ENCODE peak calls at places on chromosome 4, in ten cellular contexts. One of them, this sample, is unnamed.
A peak's percentile ranks its signal among the peaks of the same experiment; 100 is the strongest.

GRCh38 chr4:173333658-173334084 is 487 bp downstream of the HMGB2 start:
- DNase-seq in psoas muscle: peak; percentile 78
- DNase-seq in SK-N-SH: peak; percentile 71
- DNase-seq in cardiac muscle cell: peak; percentile 45
- DNase-seq in mammary epithelial cell: no peak
- DNase-seq in RWPE1: peak; percentile 8
- DNase-seq in GM23338: peak; percentile 58
- DNase-seq in heart left ventricle: peak; percentile 80
- DNase-seq in tibial artery: peak; percentile 56
- DNase-seq in CD4-positive, alpha-beta memory T cell: peak; percentile 71
- DNase-seq in this sample: no peak

GRCh38 chr4:66000500-66001117 is 330.3 kb upstream of the EPHA5 start:
- DNase-seq in psoas muscle: no peak
- DNase-seq in SK-N-SH: no peak
- DNase-seq in cardiac muscle cell: no peak
- DNase-seq in mammary epithelial cell: no peak
- DNase-seq in RWPE1: no peak
- DNase-seq in GM23338: no peak
- DNase-seq in heart left ventricle: no peak
- DNase-seq in tibial artery: no peak
- DNase-seq in CD4-positive, alpha-beta memory T cell: no peak
- DNase-seq in this sample: no peak

GRCh38 chr4:803884-804283 is 22.0 kb downstream of the CPLX1 start:
- DNase-seq in psoas muscle: no peak
- DNase-seq in SK-N-SH: no peak
- DNase-seq in cardiac muscle cell: no peak
- DNase-seq in mammary epithelial cell: no peak
- DNase-seq in RWPE1: no peak
- DNase-seq in GM23338: no peak
- DNase-seq in heart left ventricle: no peak
- DNase-seq in tibial artery: no peak
- DNase-seq in CD4-positive, alpha-beta memory T cell: no peak
- DNase-seq in this sample: no peak

GRCh38 chr4:108313546-108314339 is 145.0 kb upstream of the LEF1 start:
- DNase-seq in psoas muscle: no peak
- DNase-seq in SK-N-SH: no peak
- DNase-seq in cardiac muscle cell: no peak
- DNase-seq in mammary epithelial cell: no peak
- DNase-seq in RWPE1: no peak
- DNase-seq in GM23338: peak; percentile 19
- DNase-seq in heart left ventricle: no peak
- DNase-seq in tibial artery: no peak
- DNase-seq in CD4-positive, alpha-beta memory T cell: no peak
- DNase-seq in this sample: no peak

GRCh38 chr4:95835672-95836071 is 4.2 kb upstream of the PDHA2 start:
- DNase-seq in psoas muscle: no peak
- DNase-seq in SK-N-SH: peak; percentile 20
- DNase-seq in cardiac muscle cell: peak; percentile 3
- DNase-seq in mammary epithelial cell: no peak
- DNase-seq in RWPE1: no peak
- DNase-seq in GM23338: peak; percentile 73
- DNase-seq in heart left ventricle: no peak
- DNase-seq in tibial artery: no peak
- DNase-seq in CD4-positive, alpha-beta memory T cell: no peak
- DNase-seq in this sample: no peak

GRCh38 chr4:6221851-6222760 is 21.8 kb upstream of the JAKMIP1 start:
- DNase-seq in psoas muscle: no peak
- DNase-seq in SK-N-SH: peak; percentile 97
- DNase-seq in cardiac muscle cell: peak; percentile 30
- DNase-seq in mammary epithelial cell: peak; percentile 5
- DNase-seq in RWPE1: peak; percentile 34
- DNase-seq in GM23338: peak; percentile 88
- DNase-seq in heart left ventricle: peak; percentile 31
- DNase-seq in tibial artery: peak; percentile 16
- DNase-seq in CD4-positive, alpha-beta memory T cell: no peak
- DNase-seq in this sample: no peak

GRCh38 chr4:2138846-2139500 is 79.8 kb downstream of the NAT8L start:
- DNase-seq in psoas muscle: no peak
- DNase-seq in SK-N-SH: no peak
- DNase-seq in cardiac muscle cell: no peak
- DNase-seq in mammary epithelial cell: no peak
- DNase-seq in RWPE1: no peak
- DNase-seq in GM23338: peak; percentile 10
- DNase-seq in heart left ventricle: no peak
- DNase-seq in tibial artery: no peak
- DNase-seq in CD4-positive, alpha-beta memory T cell: no peak
- DNase-seq in this sample: no peak

GRCh38 chr4:3288571-3289094 is 4.2 kb upstream of the RGS12 start:
- DNase-seq in psoas muscle: no peak
- DNase-seq in SK-N-SH: no peak
- DNase-seq in cardiac muscle cell: no peak
- DNase-seq in mammary epithelial cell: no peak
- DNase-seq in RWPE1: no peak
- DNase-seq in GM23338: no peak
- DNase-seq in heart left ventricle: no peak
- DNase-seq in tibial artery: no peak
- DNase-seq in CD4-positive, alpha-beta memory T cell: no peak
- DNase-seq in this sample: no peak

GRCh38 chr4:132530846-132531245 is 618.2 kb upstream of the PCDH10 start:
- DNase-seq in psoas muscle: no peak
- DNase-seq in SK-N-SH: no peak
- DNase-seq in cardiac muscle cell: no peak
- DNase-seq in mammary epithelial cell: no peak
- DNase-seq in RWPE1: no peak
- DNase-seq in GM23338: peak; percentile 32
- DNase-seq in heart left ventricle: no peak
- DNase-seq in tibial artery: no peak
- DNase-seq in CD4-positive, alpha-beta memory T cell: no peak
- DNase-seq in this sample: no peak

DNA sequence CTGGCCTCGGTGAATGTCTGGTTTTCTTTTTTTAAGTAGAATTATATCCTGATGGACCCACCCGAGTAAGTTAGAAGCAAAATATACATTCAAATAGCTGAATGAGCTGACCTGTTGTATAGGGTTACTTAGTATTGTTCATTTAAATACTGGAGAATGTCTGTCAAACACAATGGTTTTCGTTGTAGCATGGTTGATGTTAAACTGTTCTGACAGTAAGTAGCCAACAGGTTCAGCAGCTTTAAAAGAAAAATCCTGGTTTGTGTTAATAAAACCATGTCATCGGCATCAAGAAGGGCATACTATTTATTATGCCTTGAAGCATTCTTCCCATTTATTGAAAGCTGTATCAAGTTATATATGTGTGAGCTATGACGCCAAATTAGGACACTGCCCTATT is 149.6 kb downstream of the ANAPC10 start:
- DNase-seq in psoas muscle: no peak
- DNase-seq in SK-N-SH: no peak
- DNase-seq in cardiac muscle cell: no peak
- DNase-seq in mammary epithelial cell: no peak
- DNase-seq in RWPE1: no peak
- DNase-seq in GM23338: no peak
- DNase-seq in heart left ventricle: no peak
- DNase-seq in tibial artery: no peak
- DNase-seq in CD4-positive, alpha-beta memory T cell: no peak
- DNase-seq in this sample: no peak
- H3K27ac ChIP-seq in psoas muscle: no peak overlapping the region
- H3K27ac ChIP-seq in SK-N-SH: no peak overlapping the region
- H3K27ac ChIP-seq in cardiac muscle cell: no peak overlapping the region
- H3K27ac ChIP-seq in mammary epithelial cell: no peak overlapping the region
- H3K27ac ChIP-seq in RWPE1: no peak overlapping the region
- H3K27ac ChIP-seq in GM23338: no peak overlapping the region
- H3K27ac ChIP-seq in heart left ventricle: no peak overlapping the region
- H3K27ac ChIP-seq in tibial artery: no peak overlapping the region
- H3K27ac ChIP-seq in CD4-positive, alpha-beta memory T cell: no peak overlapping the region
- H3K27ac ChIP-seq in this sample: no peak overlapping the region

DNA sequence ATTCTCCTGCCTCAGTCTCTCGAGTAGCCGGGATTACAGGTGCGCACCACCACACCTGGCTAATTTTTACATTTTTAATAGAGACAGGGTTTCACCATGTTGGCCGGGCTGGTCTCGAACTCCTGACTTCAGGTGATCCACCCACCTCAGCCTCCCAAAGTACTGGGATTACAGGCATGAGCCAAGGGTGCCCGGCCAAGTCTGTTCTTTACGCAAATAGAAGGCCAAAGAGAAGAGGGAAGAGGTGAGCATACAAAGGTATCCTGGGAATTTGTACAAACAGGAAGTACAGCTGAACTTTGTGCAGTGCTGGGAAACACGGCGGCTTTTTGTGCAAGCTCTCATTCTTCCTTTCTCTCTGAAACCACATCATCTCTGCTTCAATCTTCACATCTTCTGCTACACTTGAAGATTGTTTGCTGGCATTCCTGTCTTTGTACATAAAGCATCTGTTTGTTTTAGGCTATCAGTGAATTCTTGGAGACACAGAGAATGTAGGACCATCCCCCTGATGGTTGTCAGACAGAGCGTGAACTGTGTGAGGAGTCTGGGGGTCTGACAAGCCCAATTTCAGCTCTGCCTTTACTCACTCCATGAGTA is 71.9 kb upstream of the PRSS48 start:
- DNase-seq in psoas muscle: no peak
- DNase-seq in SK-N-SH: no peak
- DNase-seq in cardiac muscle cell: peak; percentile 50
- DNase-seq in mammary epithelial cell: no peak
- DNase-seq in RWPE1: no peak
- DNase-seq in GM23338: no peak
- DNase-seq in heart left ventricle: no peak
- DNase-seq in tibial artery: no peak
- DNase-seq in CD4-positive, alpha-beta memory T cell: no peak
- DNase-seq in this sample: no peak
- H3K27ac ChIP-seq in psoas muscle: peak overlapping the region; percentile 3
- H3K27ac ChIP-seq in SK-N-SH: no peak overlapping the region
- H3K27ac ChIP-seq in cardiac muscle cell: peak overlapping the region; percentile 81
- H3K27ac ChIP-seq in mammary epithelial cell: no peak overlapping the region
- H3K27ac ChIP-seq in RWPE1: no peak overlapping the region
- H3K27ac ChIP-seq in GM23338: peak overlapping the region; percentile 1
- H3K27ac ChIP-seq in heart left ventricle: peak overlapping the region; percentile 52
- H3K27ac ChIP-seq in tibial artery: peak overlapping the region; percentile 24
- H3K27ac ChIP-seq in CD4-positive, alpha-beta memory T cell: no peak overlapping the region
- H3K27ac ChIP-seq in this sample: no peak overlapping the region

DNA sequence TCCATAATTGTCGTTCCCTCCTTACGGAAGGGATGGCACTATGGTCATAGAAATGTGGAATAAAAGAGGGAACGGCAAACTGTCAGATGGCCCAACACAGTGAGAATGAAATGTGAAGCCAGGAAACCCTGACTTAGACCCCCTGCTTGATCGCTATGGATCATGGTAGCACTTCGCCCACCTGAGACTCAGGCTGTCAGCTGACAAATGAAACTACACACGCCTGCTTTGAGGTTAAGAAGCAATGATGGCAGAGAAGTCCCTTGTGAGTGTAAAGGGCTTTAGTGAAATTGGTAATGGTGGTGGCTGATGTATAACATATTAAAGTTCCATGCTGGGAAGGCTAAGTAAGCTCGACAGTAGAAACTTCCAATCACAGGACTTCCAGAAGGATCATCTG is 107.8 kb downstream of the AFAP1 start:
- DNase-seq in psoas muscle: no peak
- DNase-seq in SK-N-SH: no peak
- DNase-seq in cardiac muscle cell: no peak
- DNase-seq in mammary epithelial cell: no peak
- DNase-seq in RWPE1: no peak
- DNase-seq in GM23338: no peak
- DNase-seq in heart left ventricle: no peak
- DNase-seq in tibial artery: no peak
- DNase-seq in CD4-positive, alpha-beta memory T cell: no peak
- DNase-seq in this sample: no peak
- H3K27ac ChIP-seq in psoas muscle: peak overlapping the region; percentile 87
- H3K27ac ChIP-seq in SK-N-SH: peak overlapping the region; percentile 71
- H3K27ac ChIP-seq in cardiac muscle cell: peak overlapping the region; percentile 56
- H3K27ac ChIP-seq in mammary epithelial cell: no peak overlapping the region
- H3K27ac ChIP-seq in RWPE1: no peak overlapping the region
- H3K27ac ChIP-seq in GM23338: no peak overlapping the region
- H3K27ac ChIP-seq in heart left ventricle: peak overlapping the region; percentile 96
- H3K27ac ChIP-seq in tibial artery: peak overlapping the region; percentile 68
- H3K27ac ChIP-seq in CD4-positive, alpha-beta memory T cell: peak overlapping the region; percentile 45
- H3K27ac ChIP-seq in this sample: no peak overlapping the region

GRCh38 chr4:38669233-38669632 is 5.2 kb downstream of the KLF3 start:
- DNase-seq in psoas muscle: no peak
- DNase-seq in SK-N-SH: no peak
- DNase-seq in cardiac muscle cell: peak; percentile 53
- DNase-seq in mammary epithelial cell: no peak
- DNase-seq in RWPE1: no peak
- DNase-seq in GM23338: no peak
- DNase-seq in heart left ventricle: no peak
- DNase-seq in tibial artery: no peak
- DNase-seq in CD4-positive, alpha-beta memory T cell: peak; percentile 46
- DNase-seq in this sample: no peak
- H3K27ac ChIP-seq in psoas muscle: peak overlapping the region; percentile 98
- H3K27ac ChIP-seq in SK-N-SH: peak overlapping the region; percentile 99
- H3K27ac ChIP-seq in cardiac muscle cell: no peak overlapping the region
- H3K27ac ChIP-seq in mammary epithelial cell: no peak overlapping the region
- H3K27ac ChIP-seq in RWPE1: peak overlapping the region; percentile 100
- H3K27ac ChIP-seq in GM23338: peak overlapping the region; percentile 15
- H3K27ac ChIP-seq in heart left ventricle: peak overlapping the region; percentile 98
- H3K27ac ChIP-seq in tibial artery: peak overlapping the region; percentile 38
- H3K27ac ChIP-seq in CD4-positive, alpha-beta memory T cell: peak overlapping the region; percentile 92
- H3K27ac ChIP-seq in this sample: peak overlapping the region; percentile 97

GRCh38 chr4:47525154-47525819 is 40.2 kb downstream of the ATP10D start:
- DNase-seq in psoas muscle: no peak
- DNase-seq in SK-N-SH: no peak
- DNase-seq in cardiac muscle cell: peak; percentile 94
- DNase-seq in mammary epithelial cell: peak; percentile 79
- DNase-seq in RWPE1: peak; percentile 60
- DNase-seq in GM23338: no peak
- DNase-seq in heart left ventricle: peak; percentile 15
- DNase-seq in tibial artery: peak; percentile 34
- DNase-seq in CD4-positive, alpha-beta memory T cell: no peak
- DNase-seq in this sample: peak; percentile 37
- H3K27ac ChIP-seq in psoas muscle: no peak overlapping the region
- H3K27ac ChIP-seq in SK-N-SH: peak overlapping the region; percentile 36
- H3K27ac ChIP-seq in cardiac muscle cell: no peak overlapping the region
- H3K27ac ChIP-seq in mammary epithelial cell: peak overlapping the region; percentile 86
- H3K27ac ChIP-seq in RWPE1: no peak overlapping the region
- H3K27ac ChIP-seq in GM23338: no peak overlapping the region
- H3K27ac ChIP-seq in heart left ventricle: peak overlapping the region; percentile 77
- H3K27ac ChIP-seq in tibial artery: peak overlapping the region; percentile 62
- H3K27ac ChIP-seq in CD4-positive, alpha-beta memory T cell: no peak overlapping the region
- H3K27ac ChIP-seq in this sample: peak overlapping the region; percentile 85